ENCODE peak calls at places on chromosomes 1 and 21, in six cellular contexts. One of them, this sample, is unnamed.
A peak's percentile ranks its signal among the peaks of the same experiment; 100 is the strongest.

GRCh38 chr1:197902454-197903195 is at the start of gene C1orf53:
- DNase-seq in AML-193: peak; percentile 57
- DNase-seq in activated CD4-positive, alpha-beta T cell treated with anti-CD3 and anti-CD28 coated beads, Interleukin-2, amount 50 U/mL, for 24 hours: peak; percentile 69
- DNase-seq in naive thymus-derived CD4-positive, alpha-beta T cell: peak; percentile 58
- DNase-seq in left lobe of liver: peak; percentile 93
- DNase-seq in tibial nerve: peak; percentile 49
- DNase-seq in this sample: no peak

GRCh38 chr1:16618719-16619118 is 5.4 kb upstream of the NBPF1 start:
- DNase-seq in AML-193: no peak
- DNase-seq in activated CD4-positive, alpha-beta T cell treated with anti-CD3 and anti-CD28 coated beads, Interleukin-2, amount 50 U/mL, for 24 hours: no peak
- DNase-seq in naive thymus-derived CD4-positive, alpha-beta T cell: no peak
- DNase-seq in left lobe of liver: peak; percentile 63
- DNase-seq in tibial nerve: peak; percentile 19
- DNase-seq in this sample: no peak

GRCh38 chr1:84037758-84038611 is 39.1 kb upstream of the TTLL7 start:
- DNase-seq in AML-193: no peak
- DNase-seq in activated CD4-positive, alpha-beta T cell treated with anti-CD3 and anti-CD28 coated beads, Interleukin-2, amount 50 U/mL, for 24 hours: no peak
- DNase-seq in naive thymus-derived CD4-positive, alpha-beta T cell: no peak
- DNase-seq in left lobe of liver: peak; percentile 68
- DNase-seq in tibial nerve: no peak
- DNase-seq in this sample: no peak

GRCh38 chr1:153699116-153699515 is 20.6 kb downstream of the NPR1 start:
- DNase-seq in AML-193: no peak
- DNase-seq in activated CD4-positive, alpha-beta T cell treated with anti-CD3 and anti-CD28 coated beads, Interleukin-2, amount 50 U/mL, for 24 hours: no peak
- DNase-seq in naive thymus-derived CD4-positive, alpha-beta T cell: no peak
- DNase-seq in left lobe of liver: no peak
- DNase-seq in tibial nerve: no peak
- DNase-seq in this sample: peak; percentile 63

GRCh38 chr1:147494998-147495580 is 46.2 kb upstream of the BCL9 start:
- DNase-seq in AML-193: peak; percentile 44
- DNase-seq in activated CD4-positive, alpha-beta T cell treated with anti-CD3 and anti-CD28 coated beads, Interleukin-2, amount 50 U/mL, for 24 hours: peak; percentile 33
- DNase-seq in naive thymus-derived CD4-positive, alpha-beta T cell: peak; percentile 64
- DNase-seq in left lobe of liver: peak; percentile 75
- DNase-seq in tibial nerve: peak; percentile 42
- DNase-seq in this sample: peak; percentile 12

GRCh38 chr1:61139324-61140055 is 57.1 kb downstream of the NFIA start:
- DNase-seq in AML-193: peak; percentile 49
- DNase-seq in activated CD4-positive, alpha-beta T cell treated with anti-CD3 and anti-CD28 coated beads, Interleukin-2, amount 50 U/mL, for 24 hours: no peak
- DNase-seq in naive thymus-derived CD4-positive, alpha-beta T cell: no peak
- DNase-seq in left lobe of liver: no peak
- DNase-seq in tibial nerve: no peak
- DNase-seq in this sample: no peak

GRCh38 chr21:44434936-44435635 is 20.2 kb upstream of the LRRC3 start:
- DNase-seq in AML-193: no peak
- DNase-seq in activated CD4-positive, alpha-beta T cell treated with anti-CD3 and anti-CD28 coated beads, Interleukin-2, amount 50 U/mL, for 24 hours: no peak
- DNase-seq in naive thymus-derived CD4-positive, alpha-beta T cell: no peak
- DNase-seq in left lobe of liver: peak; percentile 42
- DNase-seq in tibial nerve: peak; percentile 7
- DNase-seq in this sample: no peak

GRCh38 chr1:210883821-210884220 is 250.1 kb downstream of the KCNH1 start:
- DNase-seq in AML-193: no peak
- DNase-seq in activated CD4-positive, alpha-beta T cell treated with anti-CD3 and anti-CD28 coated beads, Interleukin-2, amount 50 U/mL, for 24 hours: no peak
- DNase-seq in naive thymus-derived CD4-positive, alpha-beta T cell: no peak
- DNase-seq in left lobe of liver: no peak
- DNase-seq in tibial nerve: no peak
- DNase-seq in this sample: peak; percentile 5

GRCh38 chr1:94614168-94614815 is 72.7 kb upstream of the F3 start:
- DNase-seq in AML-193: no peak
- DNase-seq in activated CD4-positive, alpha-beta T cell treated with anti-CD3 and anti-CD28 coated beads, Interleukin-2, amount 50 U/mL, for 24 hours: no peak
- DNase-seq in naive thymus-derived CD4-positive, alpha-beta T cell: no peak
- DNase-seq in left lobe of liver: no peak
- DNase-seq in tibial nerve: no peak
- DNase-seq in this sample: no peak

GRCh38 chr21:33265664-33266049 is 510 bp upstream of the IL10RB start:
- DNase-seq in AML-193: peak; percentile 96
- DNase-seq in activated CD4-positive, alpha-beta T cell treated with anti-CD3 and anti-CD28 coated beads, Interleukin-2, amount 50 U/mL, for 24 hours: no peak
- DNase-seq in naive thymus-derived CD4-positive, alpha-beta T cell: peak; percentile 48
- DNase-seq in left lobe of liver: no peak
- DNase-seq in tibial nerve: no peak
- DNase-seq in this sample: no peak

GRCh38 chr1:7948950-7949349 is 8.3 kb upstream of the TNFRSF9 start:
- DNase-seq in AML-193: no peak
- DNase-seq in activated CD4-positive, alpha-beta T cell treated with anti-CD3 and anti-CD28 coated beads, Interleukin-2, amount 50 U/mL, for 24 hours: no peak
- DNase-seq in naive thymus-derived CD4-positive, alpha-beta T cell: peak; percentile 38
- DNase-seq in left lobe of liver: no peak
- DNase-seq in tibial nerve: no peak
- DNase-seq in this sample: peak; percentile 74